ENCODE peak calls at places on chromosomes 1 and 21, in seven cellular contexts. One of them, this sample, is unnamed.
A peak's percentile ranks its signal among the peaks of the same experiment; 100 is the strongest.

GRCh38 chr1:35656148-35656862 is 15.0 kb upstream of the PSMB2 start:
- DNase-seq in stomach: no peak
- DNase-seq in effector memory CD4-positive, alpha-beta T cell: no peak
- DNase-seq in right lobe of liver: no peak
- DNase-seq in mucosa of descending colon: no peak
- DNase-seq in A673: no peak
- DNase-seq in tibial artery: no peak
- DNase-seq in this sample: no peak

GRCh38 chr1:167938083-167938482 is 1.2 kb upstream of the MPC2 start:
- DNase-seq in A673: no peak
- DNase-seq in effector memory CD4-positive, alpha-beta T cell: no peak
- DNase-seq in mucosa of descending colon: no peak
- DNase-seq in tibial artery: no peak
- DNase-seq in right lobe of liver: no peak
- DNase-seq in stomach: no peak
- DNase-seq in this sample: no peak

GRCh38 chr1:216500273-216500967 is 77.2 kb upstream of the USH2A start:
- DNase-seq in stomach: no peak
- DNase-seq in A673: no peak
- DNase-seq in tibial artery: no peak
- DNase-seq in right lobe of liver: no peak
- DNase-seq in effector memory CD4-positive, alpha-beta T cell: no peak
- DNase-seq in mucosa of descending colon: no peak
- DNase-seq in this sample: no peak

GRCh38 chr1:190667914-190668313 is 190.2 kb upstream of the BRINP3 start:
- DNase-seq in A673: no peak
- DNase-seq in mucosa of descending colon: no peak
- DNase-seq in effector memory CD4-positive, alpha-beta T cell: no peak
- DNase-seq in stomach: no peak
- DNase-seq in right lobe of liver: no peak
- DNase-seq in tibial artery: no peak
- DNase-seq in this sample: no peak

GRCh38 chr1:81432654-81433109 is 368.1 kb upstream of the ADGRL2 start:
- DNase-seq in A673: no peak
- DNase-seq in stomach: no peak
- DNase-seq in right lobe of liver: no peak
- DNase-seq in effector memory CD4-positive, alpha-beta T cell: no peak
- DNase-seq in mucosa of descending colon: no peak
- DNase-seq in tibial artery: no peak
- DNase-seq in this sample: no peak

GRCh38 chr1:182643699-182644098 is 39.5 kb upstream of the RGS16 start:
- DNase-seq in effector memory CD4-positive, alpha-beta T cell: no peak
- DNase-seq in mucosa of descending colon: no peak
- DNase-seq in A673: no peak
- DNase-seq in tibial artery: no peak
- DNase-seq in right lobe of liver: no peak
- DNase-seq in stomach: no peak
- DNase-seq in this sample: no peak

GRCh38 chr21:42313501-42313969 is 1.7 kb downstream of the TFF3 start:
- DNase-seq in tibial artery: no peak
- DNase-seq in mucosa of descending colon: peak; percentile 71
- DNase-seq in effector memory CD4-positive, alpha-beta T cell: no peak
- DNase-seq in stomach: peak; percentile 53
- DNase-seq in A673: no peak
- DNase-seq in right lobe of liver: no peak
- DNase-seq in this sample: peak; percentile 58

GRCh38 chr1:111236806-111237205 is 9.3 kb downstream of the CHI3L2 start:
- DNase-seq in A673: no peak
- DNase-seq in mucosa of descending colon: no peak
- DNase-seq in stomach: no peak
- DNase-seq in right lobe of liver: no peak
- DNase-seq in tibial artery: no peak
- DNase-seq in effector memory CD4-positive, alpha-beta T cell: no peak
- DNase-seq in this sample: no peak

GRCh38 chr1:117616356-117616755 is 10.5 kb downstream of the TENT5C start:
- DNase-seq in effector memory CD4-positive, alpha-beta T cell: no peak
- DNase-seq in right lobe of liver: no peak
- DNase-seq in tibial artery: no peak
- DNase-seq in A673: no peak
- DNase-seq in stomach: peak; percentile 70
- DNase-seq in mucosa of descending colon: peak; percentile 64
- DNase-seq in this sample: peak; percentile 93

GRCh38 chr1:110616587-110616986 is 10.4 kb upstream of the KCNA2 start:
- DNase-seq in mucosa of descending colon: no peak
- DNase-seq in stomach: peak; percentile 29
- DNase-seq in tibial artery: no peak
- DNase-seq in effector memory CD4-positive, alpha-beta T cell: no peak
- DNase-seq in right lobe of liver: no peak
- DNase-seq in A673: peak; percentile 78
- DNase-seq in this sample: no peak

GRCh38 chr1:199619202-199619601 is 408.3 kb upstream of the NR5A2 start:
- DNase-seq in A673: no peak
- DNase-seq in right lobe of liver: no peak
- DNase-seq in tibial artery: no peak
- DNase-seq in effector memory CD4-positive, alpha-beta T cell: no peak
- DNase-seq in mucosa of descending colon: no peak
- DNase-seq in stomach: no peak
- DNase-seq in this sample: no peak

GRCh38 chr1:92707292-92707691 is 77.6 kb downstream of the EVI5 start:
- DNase-seq in mucosa of descending colon: no peak
- DNase-seq in tibial artery: no peak
- DNase-seq in effector memory CD4-positive, alpha-beta T cell: no peak
- DNase-seq in A673: no peak
- DNase-seq in stomach: no peak
- DNase-seq in right lobe of liver: no peak
- DNase-seq in this sample: no peak
- H3K4me1 ChIP-seq in mucosa of descending colon: no peaks in the 10 kb centered on the region
- H3K4me1 ChIP-seq in tibial artery: no peaks in the 10 kb centered on the region
- H3K4me1 ChIP-seq in effector memory CD4-positive, alpha-beta T cell: no peaks in the 10 kb centered on the region
- H3K4me1 ChIP-seq in A673: peaks cover 30% of the 10 kb centered on the region
- H3K4me1 ChIP-seq in stomach: peaks cover 4% of the 10 kb centered on the region
- H3K4me1 ChIP-seq in right lobe of liver: no peaks in the 10 kb centered on the region
- H3K4me1 ChIP-seq in this sample: peaks cover 28% of the 10 kb centered on the region

DNA sequence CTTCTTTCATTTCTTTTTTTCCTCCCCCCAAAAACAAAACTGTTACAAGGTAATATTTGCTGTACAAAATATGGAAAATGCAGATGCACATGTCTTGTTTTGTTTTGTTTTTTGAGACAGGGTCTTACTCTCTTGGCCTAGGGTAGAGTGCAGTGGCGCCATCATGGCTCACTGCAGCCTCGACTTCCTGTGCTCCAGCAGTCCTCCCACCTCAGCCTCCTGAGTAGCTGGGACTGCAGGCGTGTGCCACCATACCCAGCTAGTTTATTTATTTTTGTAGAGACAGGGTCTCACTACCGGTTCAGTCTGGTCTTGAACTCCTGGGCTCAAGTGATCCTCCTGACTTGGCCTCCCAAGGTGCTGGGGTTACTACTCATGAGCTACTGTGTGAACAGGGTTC is 15.5 kb downstream of the PRRC2C start:
- DNase-seq in tibial artery: no peak
- DNase-seq in mucosa of descending colon: no peak
- DNase-seq in A673: no peak
- DNase-seq in effector memory CD4-positive, alpha-beta T cell: no peak
- DNase-seq in stomach: no peak
- DNase-seq in right lobe of liver: no peak
- DNase-seq in this sample: no peak
- H3K4me1 ChIP-seq in tibial artery: peaks cover 36% of the 10 kb centered on the region
- H3K4me1 ChIP-seq in mucosa of descending colon: peaks cover 21% of the 10 kb centered on the region
- H3K4me1 ChIP-seq in A673: peaks cover 30% of the 10 kb centered on the region
- H3K4me1 ChIP-seq in effector memory CD4-positive, alpha-beta T cell: peaks cover 18% of the 10 kb centered on the region
- H3K4me1 ChIP-seq in stomach: peaks cover 84% of the 10 kb centered on the region
- H3K4me1 ChIP-seq in right lobe of liver: no peaks in the 10 kb centered on the region
- H3K4me1 ChIP-seq in this sample: peaks cover 7% of the 10 kb centered on the region

GRCh38 chr1:9013824-9014223 is 12.4 kb downstream of the SLC2A7 start:
- DNase-seq in mucosa of descending colon: no peak
- DNase-seq in right lobe of liver: no peak
- DNase-seq in A673: no peak
- DNase-seq in tibial artery: no peak
- DNase-seq in stomach: no peak
- DNase-seq in effector memory CD4-positive, alpha-beta T cell: no peak
- DNase-seq in this sample: no peak

GRCh38 chr1:9014475-9015375 is 11.5 kb downstream of the SLC2A7 start:
- DNase-seq in effector memory CD4-positive, alpha-beta T cell: no peak
- DNase-seq in mucosa of descending colon: no peak
- DNase-seq in A673: no peak
- DNase-seq in right lobe of liver: no peak
- DNase-seq in tibial artery: no peak
- DNase-seq in stomach: no peak
- DNase-seq in this sample: no peak

GRCh38 chr1:9018372-9018771 is 7.9 kb downstream of the SLC2A7 start:
- DNase-seq in A673: no peak
- DNase-seq in mucosa of descending colon: no peak
- DNase-seq in tibial artery: no peak
- DNase-seq in right lobe of liver: no peak
- DNase-seq in stomach: no peak
- DNase-seq in effector memory CD4-positive, alpha-beta T cell: no peak
- DNase-seq in this sample: no peak

GRCh38 chr1:9020325-9020724 is 5.9 kb downstream of the SLC2A7 start:
- DNase-seq in A673: no peak
- DNase-seq in tibial artery: no peak
- DNase-seq in mucosa of descending colon: no peak
- DNase-seq in effector memory CD4-positive, alpha-beta T cell: no peak
- DNase-seq in right lobe of liver: no peak
- DNase-seq in stomach: no peak
- DNase-seq in this sample: no peak

DNA sequence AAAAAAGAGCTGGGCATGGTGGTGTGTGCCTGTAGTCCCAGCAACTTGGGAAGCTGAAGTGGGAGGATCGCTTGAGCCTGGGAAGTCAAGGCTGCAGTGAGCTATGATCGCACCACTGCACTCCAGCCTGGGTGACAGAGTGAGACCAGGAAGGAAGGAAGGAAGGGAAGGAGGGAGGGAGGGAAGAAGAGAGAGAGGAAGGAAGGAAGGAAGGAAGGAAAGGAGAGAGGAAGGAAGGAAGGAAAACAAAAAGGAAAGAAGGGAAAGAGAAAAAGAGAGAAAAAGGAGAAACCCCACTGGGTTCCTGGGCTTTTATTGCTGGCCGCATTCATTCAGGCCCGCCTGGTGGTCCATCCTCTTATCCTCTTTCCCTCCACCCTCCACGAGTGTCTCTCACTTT is 9.8 kb downstream of the SLC2A7 start:
- DNase-seq in effector memory CD4-positive, alpha-beta T cell: no peak
- DNase-seq in mucosa of descending colon: no peak
- DNase-seq in tibial artery: no peak
- DNase-seq in right lobe of liver: no peak
- DNase-seq in stomach: no peak
- DNase-seq in A673: no peak
- DNase-seq in this sample: no peak
- H3K4me1 ChIP-seq in effector memory CD4-positive, alpha-beta T cell: no peaks in the 10 kb centered on the region
- H3K4me1 ChIP-seq in mucosa of descending colon: no peaks in the 10 kb centered on the region
- H3K4me1 ChIP-seq in tibial artery: no peaks in the 10 kb centered on the region
- H3K4me1 ChIP-seq in right lobe of liver: no peaks in the 10 kb centered on the region
- H3K4me1 ChIP-seq in stomach: no peaks in the 10 kb centered on the region
- H3K4me1 ChIP-seq in A673: no peaks in the 10 kb centered on the region
- H3K4me1 ChIP-seq in this sample: no peaks in the 10 kb centered on the region

GRCh38 chr1:94056996-94057395 is 64.0 kb downstream of the ABCA4 start:
- DNase-seq in right lobe of liver: no peak
- DNase-seq in tibial artery: no peak
- DNase-seq in mucosa of descending colon: no peak
- DNase-seq in effector memory CD4-positive, alpha-beta T cell: no peak
- DNase-seq in stomach: no peak
- DNase-seq in A673: no peak
- DNase-seq in this sample: no peak

GRCh38 chr1:94050675-94051074 is 70.3 kb downstream of the ABCA4 start:
- DNase-seq in stomach: no peak
- DNase-seq in A673: no peak
- DNase-seq in mucosa of descending colon: no peak
- DNase-seq in tibial artery: no peak
- DNase-seq in effector memory CD4-positive, alpha-beta T cell: no peak
- DNase-seq in right lobe of liver: no peak
- DNase-seq in this sample: no peak

GRCh38 chr1:94058766-94059165 is 62.2 kb downstream of the ABCA4 start:
- DNase-seq in effector memory CD4-positive, alpha-beta T cell: no peak
- DNase-seq in mucosa of descending colon: no peak
- DNase-seq in tibial artery: no peak
- DNase-seq in stomach: no peak
- DNase-seq in A673: no peak
- DNase-seq in right lobe of liver: no peak
- DNase-seq in this sample: no peak

GRCh38 chr1:94056171-94056570 is 64.8 kb downstream of the ABCA4 start:
- DNase-seq in effector memory CD4-positive, alpha-beta T cell: no peak
- DNase-seq in A673: no peak
- DNase-seq in tibial artery: no peak
- DNase-seq in right lobe of liver: no peak
- DNase-seq in mucosa of descending colon: no peak
- DNase-seq in stomach: no peak
- DNase-seq in this sample: no peak

GRCh38 chr1:94055459-94056122 is 65.4 kb downstream of the ABCA4 start:
- DNase-seq in tibial artery: no peak
- DNase-seq in effector memory CD4-positive, alpha-beta T cell: no peak
- DNase-seq in A673: no peak
- DNase-seq in right lobe of liver: no peak
- DNase-seq in mucosa of descending colon: no peak
- DNase-seq in stomach: no peak
- DNase-seq in this sample: no peak
- H3K4me1 ChIP-seq in tibial artery: no peaks in the 10 kb centered on the region
- H3K4me1 ChIP-seq in effector memory CD4-positive, alpha-beta T cell: no peaks in the 10 kb centered on the region
- H3K4me1 ChIP-seq in A673: peaks cover 6% of the 10 kb centered on the region
- H3K4me1 ChIP-seq in right lobe of liver: no peaks in the 10 kb centered on the region
- H3K4me1 ChIP-seq in mucosa of descending colon: no peaks in the 10 kb centered on the region
- H3K4me1 ChIP-seq in stomach: no peaks in the 10 kb centered on the region
- H3K4me1 ChIP-seq in this sample: no peaks in the 10 kb centered on the region

GRCh38 chr21:45137612-45137937 is 63.2 kb downstream of the ADARB1 start:
- DNase-seq in A673: no peak
- DNase-seq in stomach: no peak
- DNase-seq in right lobe of liver: no peak
- DNase-seq in mucosa of descending colon: no peak
- DNase-seq in tibial artery: no peak
- DNase-seq in effector memory CD4-positive, alpha-beta T cell: no peak
- DNase-seq in this sample: no peak
- H3K4me1 ChIP-seq in A673: peaks cover 26% of the 10 kb centered on the region
- H3K4me1 ChIP-seq in stomach: peaks cover 49% of the 10 kb centered on the region
- H3K4me1 ChIP-seq in right lobe of liver: no peaks in the 10 kb centered on the region
- H3K4me1 ChIP-seq in mucosa of descending colon: no peaks in the 10 kb centered on the region
- H3K4me1 ChIP-seq in tibial artery: peaks cover 68% of the 10 kb centered on the region
- H3K4me1 ChIP-seq in effector memory CD4-positive, alpha-beta T cell: no peaks in the 10 kb centered on the region
- H3K4me1 ChIP-seq in this sample: no peaks in the 10 kb centered on the region

GRCh38 chr1:238558746-238559145 is 668.0 kb upstream of the ZP4 start:
- DNase-seq in mucosa of descending colon: no peak
- DNase-seq in stomach: no peak
- DNase-seq in A673: no peak
- DNase-seq in effector memory CD4-positive, alpha-beta T cell: no peak
- DNase-seq in tibial artery: no peak
- DNase-seq in right lobe of liver: no peak
- DNase-seq in this sample: no peak
- H3K4me1 ChIP-seq in mucosa of descending colon: no peaks in the 10 kb centered on the region
- H3K4me1 ChIP-seq in stomach: no peaks in the 10 kb centered on the region
- H3K4me1 ChIP-seq in A673: no peaks in the 10 kb centered on the region
- H3K4me1 ChIP-seq in effector memory CD4-positive, alpha-beta T cell: no peaks in the 10 kb centered on the region
- H3K4me1 ChIP-seq in tibial artery: no peaks in the 10 kb centered on the region
- H3K4me1 ChIP-seq in right lobe of liver: no peaks in the 10 kb centered on the region
- H3K4me1 ChIP-seq in this sample: no peaks in the 10 kb centered on the region

GRCh38 chr1:66732407-66733166 is 19.7 kb upstream of the DYNLT5 start:
- DNase-seq in tibial artery: no peak
- DNase-seq in right lobe of liver: no peak
- DNase-seq in effector memory CD4-positive, alpha-beta T cell: no peak
- DNase-seq in stomach: no peak
- DNase-seq in mucosa of descending colon: no peak
- DNase-seq in A673: no peak
- DNase-seq in this sample: no peak
- H3K4me1 ChIP-seq in tibial artery: no peaks in the 10 kb centered on the region
- H3K4me1 ChIP-seq in right lobe of liver: no peaks in the 10 kb centered on the region
- H3K4me1 ChIP-seq in effector memory CD4-positive, alpha-beta T cell: no peaks in the 10 kb centered on the region
- H3K4me1 ChIP-seq in stomach: no peaks in the 10 kb centered on the region
- H3K4me1 ChIP-seq in mucosa of descending colon: no peaks in the 10 kb centered on the region
- H3K4me1 ChIP-seq in A673: peaks cover 33% of the 10 kb centered on the region
- H3K4me1 ChIP-seq in this sample: no peaks in the 10 kb centered on the region